ENCODE peak calls at places on chromosomes 12 and 14, in nine cellular contexts. One of them, this sample, is unnamed.
A peak's percentile ranks its signal among the peaks of the same experiment; 100 is the strongest.

GRCh38 chr12:26428420-26428819 is 233.0 kb downstream of the SSPN start:
- DNase-seq in GM23248: peak; percentile 41
- DNase-seq in testis: no peak
- DNase-seq in ovary: no peak
- DNase-seq in psoas muscle: no peak
- DNase-seq in cardiac muscle cell: no peak
- DNase-seq in WERI-Rb-1: no peak
- DNase-seq in hepatocyte: no peak
- DNase-seq in aorta: no peak
- DNase-seq in this sample: no peak

GRCh38 chr12:112503521-112503920 is 84.8 kb downstream of the PTPN11 start:
- DNase-seq in hepatocyte: no peak
- DNase-seq in ovary: no peak
- DNase-seq in WERI-Rb-1: no peak
- DNase-seq in psoas muscle: peak; percentile 17
- DNase-seq in cardiac muscle cell: no peak
- DNase-seq in GM23248: no peak
- DNase-seq in testis: no peak
- DNase-seq in aorta: no peak
- DNase-seq in this sample: no peak

GRCh38 chr12:95582230-95583058 is 31.2 kb upstream of the USP44 start:
- DNase-seq in cardiac muscle cell: peak; percentile 41
- DNase-seq in psoas muscle: no peak
- DNase-seq in WERI-Rb-1: no peak
- DNase-seq in aorta: no peak
- DNase-seq in GM23248: peak; percentile 73
- DNase-seq in testis: no peak
- DNase-seq in hepatocyte: peak; percentile 66
- DNase-seq in ovary: no peak
- DNase-seq in this sample: no peak

GRCh38 chr14:54537651-54538050 is 27.9 kb downstream of the CGRRF1 start:
- DNase-seq in testis: no peak
- DNase-seq in aorta: no peak
- DNase-seq in psoas muscle: no peak
- DNase-seq in hepatocyte: peak; percentile 21
- DNase-seq in ovary: no peak
- DNase-seq in GM23248: no peak
- DNase-seq in cardiac muscle cell: no peak
- DNase-seq in WERI-Rb-1: no peak
- DNase-seq in this sample: no peak

GRCh38 chr12:62760779-62761178 is 174.2 kb downstream of the PPM1H start:
- DNase-seq in aorta: no peak
- DNase-seq in WERI-Rb-1: no peak
- DNase-seq in hepatocyte: peak; percentile 38
- DNase-seq in psoas muscle: no peak
- DNase-seq in ovary: no peak
- DNase-seq in GM23248: no peak
- DNase-seq in cardiac muscle cell: peak; percentile 19
- DNase-seq in testis: no peak
- DNase-seq in this sample: no peak

GRCh38 chr12:26331960-26332359 is 136.6 kb downstream of the SSPN start:
- DNase-seq in ovary: no peak
- DNase-seq in hepatocyte: no peak
- DNase-seq in cardiac muscle cell: no peak
- DNase-seq in psoas muscle: no peak
- DNase-seq in aorta: no peak
- DNase-seq in GM23248: no peak
- DNase-seq in testis: no peak
- DNase-seq in WERI-Rb-1: no peak
- DNase-seq in this sample: no peak

GRCh38 chr12:121598672-121599287 is 18.0 kb upstream of the KDM2B start:
- DNase-seq in hepatocyte: no peak
- DNase-seq in cardiac muscle cell: no peak
- DNase-seq in testis: no peak
- DNase-seq in aorta: no peak
- DNase-seq in ovary: no peak
- DNase-seq in GM23248: no peak
- DNase-seq in WERI-Rb-1: no peak
- DNase-seq in psoas muscle: no peak
- DNase-seq in this sample: no peak

GRCh38 chr14:51253880-51254279 is 13.8 kb downstream of the TMX1 start:
- DNase-seq in aorta: no peak
- DNase-seq in hepatocyte: no peak
- DNase-seq in ovary: no peak
- DNase-seq in GM23248: no peak
- DNase-seq in cardiac muscle cell: no peak
- DNase-seq in WERI-Rb-1: no peak
- DNase-seq in testis: no peak
- DNase-seq in psoas muscle: no peak
- DNase-seq in this sample: no peak

GRCh38 chr14:50045039-50045711 is 71.2 kb downstream of the VCPKMT start:
- DNase-seq in ovary: no peak
- DNase-seq in psoas muscle: peak; percentile 78
- DNase-seq in GM23248: peak; percentile 90
- DNase-seq in testis: peak; percentile 56
- DNase-seq in hepatocyte: peak; percentile 73
- DNase-seq in WERI-Rb-1: no peak
- DNase-seq in aorta: peak; percentile 90
- DNase-seq in cardiac muscle cell: no peak
- DNase-seq in this sample: peak; percentile 93

GRCh38 chr14:24231263-24232120 is 675 bp downstream of the NEDD8 start:
- DNase-seq in testis: no peak
- DNase-seq in GM23248: peak; percentile 31
- DNase-seq in WERI-Rb-1: no peak
- DNase-seq in ovary: no peak
- DNase-seq in cardiac muscle cell: no peak
- DNase-seq in hepatocyte: no peak
- DNase-seq in aorta: no peak
- DNase-seq in psoas muscle: no peak
- DNase-seq in this sample: no peak

GRCh38 chr12:79559591-79559990 is 131.2 kb downstream of the PAWR start:
- DNase-seq in testis: no peak
- DNase-seq in WERI-Rb-1: no peak
- DNase-seq in ovary: no peak
- DNase-seq in hepatocyte: no peak
- DNase-seq in cardiac muscle cell: no peak
- DNase-seq in GM23248: peak; percentile 15
- DNase-seq in aorta: no peak
- DNase-seq in psoas muscle: no peak
- DNase-seq in this sample: no peak

GRCh38 chr14:95500772-95501401 is 15.6 kb downstream of the SYNE3 start:
- DNase-seq in WERI-Rb-1: no peak
- DNase-seq in GM23248: peak; percentile 96
- DNase-seq in aorta: peak; percentile 89
- DNase-seq in ovary: no peak
- DNase-seq in psoas muscle: peak; percentile 79
- DNase-seq in testis: peak; percentile 60
- DNase-seq in hepatocyte: peak; percentile 61
- DNase-seq in cardiac muscle cell: no peak
- DNase-seq in this sample: peak; percentile 80

GRCh38 chr12:43289412-43289811 is 262.6 kb downstream of the ADAMTS20 start:
- DNase-seq in GM23248: peak; percentile 47
- DNase-seq in WERI-Rb-1: no peak
- DNase-seq in psoas muscle: no peak
- DNase-seq in hepatocyte: no peak
- DNase-seq in ovary: no peak
- DNase-seq in testis: no peak
- DNase-seq in cardiac muscle cell: no peak
- DNase-seq in aorta: no peak
- DNase-seq in this sample: no peak

GRCh38 chr14:57486767-57487379 is 6.8 kb downstream of the CCDC198 start:
- DNase-seq in aorta: no peak
- DNase-seq in GM23248: peak; percentile 62
- DNase-seq in ovary: no peak
- DNase-seq in WERI-Rb-1: peak; percentile 11
- DNase-seq in cardiac muscle cell: peak; percentile 58
- DNase-seq in hepatocyte: peak; percentile 63
- DNase-seq in psoas muscle: no peak
- DNase-seq in testis: peak; percentile 19
- DNase-seq in this sample: no peak

GRCh38 chr12:44459569-44459968 is 416.5 kb downstream of the NELL2 start:
- DNase-seq in aorta: no peak
- DNase-seq in ovary: no peak
- DNase-seq in cardiac muscle cell: no peak
- DNase-seq in testis: no peak
- DNase-seq in hepatocyte: no peak
- DNase-seq in GM23248: no peak
- DNase-seq in WERI-Rb-1: no peak
- DNase-seq in psoas muscle: no peak
- DNase-seq in this sample: no peak

GRCh38 chr12:16175893-16176292 is 101.6 kb downstream of the SLC15A5 start:
- DNase-seq in ovary: no peak
- DNase-seq in cardiac muscle cell: peak; percentile 45
- DNase-seq in GM23248: peak; percentile 17
- DNase-seq in aorta: no peak
- DNase-seq in hepatocyte: no peak
- DNase-seq in psoas muscle: no peak
- DNase-seq in WERI-Rb-1: no peak
- DNase-seq in testis: no peak
- DNase-seq in this sample: no peak

GRCh38 chr14:83173687-83174086 is 1640.0 kb upstream of the SEL1L start:
- DNase-seq in testis: no peak
- DNase-seq in cardiac muscle cell: no peak
- DNase-seq in hepatocyte: no peak
- DNase-seq in ovary: no peak
- DNase-seq in psoas muscle: no peak
- DNase-seq in GM23248: no peak
- DNase-seq in WERI-Rb-1: no peak
- DNase-seq in aorta: no peak
- DNase-seq in this sample: no peak

GRCh38 chr12:34105392-34105933 is 83.2 kb downstream of the ALG10 start:
- DNase-seq in aorta: peak; percentile 42
- DNase-seq in ovary: no peak
- DNase-seq in cardiac muscle cell: no peak
- DNase-seq in hepatocyte: no peak
- DNase-seq in GM23248: no peak
- DNase-seq in psoas muscle: no peak
- DNase-seq in testis: no peak
- DNase-seq in WERI-Rb-1: no peak
- DNase-seq in this sample: no peak
- H3K27me3 ChIP-seq in aorta: no peaks in the 10 kb centered on the region
- H3K27me3 ChIP-seq in ovary: no peaks in the 10 kb centered on the region
- H3K27me3 ChIP-seq in cardiac muscle cell: no peaks in the 10 kb centered on the region
- H3K27me3 ChIP-seq in hepatocyte: no peaks in the 10 kb centered on the region
- H3K27me3 ChIP-seq in GM23248: no peaks in the 10 kb centered on the region
- H3K27me3 ChIP-seq in psoas muscle: no peaks in the 10 kb centered on the region
- H3K27me3 ChIP-seq in testis: no peaks in the 10 kb centered on the region
- H3K27me3 ChIP-seq in WERI-Rb-1: peaks cover 45% of the 10 kb centered on the region
- H3K27me3 ChIP-seq in this sample: no peaks in the 10 kb centered on the region

DNA sequence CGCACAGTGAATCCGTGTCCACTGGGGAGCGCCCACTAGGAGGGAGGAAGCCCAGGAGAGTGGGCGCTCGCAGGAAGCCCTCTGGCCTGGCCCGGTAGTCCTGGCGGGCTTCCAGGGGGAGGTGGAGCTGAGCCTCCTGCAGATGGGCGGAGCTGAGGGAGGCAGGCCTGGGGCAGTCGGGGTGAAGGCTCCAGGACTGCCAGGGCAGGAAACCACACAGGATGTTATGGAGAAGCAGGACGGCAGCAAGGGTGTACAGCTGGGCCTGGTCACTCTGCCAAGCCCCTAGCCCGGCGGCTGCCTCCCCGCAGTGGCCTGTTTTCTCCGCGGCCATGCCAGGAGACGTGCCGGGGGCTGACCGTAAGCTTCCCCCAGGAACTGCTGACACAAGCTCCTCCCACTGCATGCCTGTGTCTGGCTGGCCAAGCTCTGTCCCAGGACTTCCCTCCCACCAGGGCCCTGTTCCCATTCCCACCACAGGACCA is 143.5 kb upstream of the C14orf180 start:
- DNase-seq in ovary: peak; percentile 87
- DNase-seq in cardiac muscle cell: peak; percentile 40
- DNase-seq in WERI-Rb-1: no peak
- DNase-seq in psoas muscle: peak; percentile 70
- DNase-seq in GM23248: peak; percentile 12
- DNase-seq in testis: peak; percentile 68
- DNase-seq in aorta: peak; percentile 82
- DNase-seq in hepatocyte: peak; percentile 49
- DNase-seq in this sample: peak; percentile 63
- H3K27ac ChIP-seq in ovary: peak overlapping the region; percentile 73
- H3K27ac ChIP-seq in cardiac muscle cell: no peak overlapping the region
- H3K27ac ChIP-seq in WERI-Rb-1: no peak overlapping the region
- H3K27ac ChIP-seq in psoas muscle: no peak overlapping the region
- H3K27ac ChIP-seq in GM23248: no peak overlapping the region
- H3K27ac ChIP-seq in testis: peak overlapping the region; percentile 50
- H3K27ac ChIP-seq in aorta: no peak overlapping the region
- H3K27ac ChIP-seq in hepatocyte: no peak overlapping the region
- H3K27ac ChIP-seq in this sample: peak overlapping the region; percentile 66

GRCh38 chr12:22046090-22046967 is at the start of gene CMAS:
- DNase-seq in aorta: peak; percentile 93
- DNase-seq in cardiac muscle cell: peak; percentile 87
- DNase-seq in GM23248: peak; percentile 83
- DNase-seq in psoas muscle: peak; percentile 81
- DNase-seq in ovary: peak; percentile 87
- DNase-seq in WERI-Rb-1: peak; percentile 84
- DNase-seq in hepatocyte: peak; percentile 89
- DNase-seq in testis: peak; percentile 88
- DNase-seq in this sample: peak; percentile 87

GRCh38 chr12:22043943-22044342 is 2.1 kb upstream of the CMAS start:
- DNase-seq in testis: no peak
- DNase-seq in hepatocyte: no peak
- DNase-seq in GM23248: no peak
- DNase-seq in psoas muscle: no peak
- DNase-seq in ovary: no peak
- DNase-seq in WERI-Rb-1: peak; percentile 23
- DNase-seq in aorta: no peak
- DNase-seq in cardiac muscle cell: no peak
- DNase-seq in this sample: no peak

GRCh38 chr12:22039361-22039760 is 6.7 kb upstream of the CMAS start:
- DNase-seq in GM23248: no peak
- DNase-seq in testis: peak; percentile 65
- DNase-seq in ovary: no peak
- DNase-seq in hepatocyte: no peak
- DNase-seq in WERI-Rb-1: no peak
- DNase-seq in psoas muscle: no peak
- DNase-seq in aorta: no peak
- DNase-seq in cardiac muscle cell: no peak
- DNase-seq in this sample: no peak

GRCh38 chr12:22046968-22047390 is 961 bp downstream of the CMAS start:
- DNase-seq in WERI-Rb-1: no peak
- DNase-seq in ovary: no peak
- DNase-seq in aorta: no peak
- DNase-seq in testis: no peak
- DNase-seq in cardiac muscle cell: no peak
- DNase-seq in hepatocyte: no peak
- DNase-seq in GM23248: peak; percentile 44
- DNase-seq in psoas muscle: no peak
- DNase-seq in this sample: no peak

GRCh38 chr12:22042981-22043669 is 2.9 kb upstream of the CMAS start:
- DNase-seq in cardiac muscle cell: no peak
- DNase-seq in psoas muscle: no peak
- DNase-seq in ovary: no peak
- DNase-seq in WERI-Rb-1: no peak
- DNase-seq in aorta: no peak
- DNase-seq in GM23248: peak; percentile 91
- DNase-seq in testis: no peak
- DNase-seq in hepatocyte: no peak
- DNase-seq in this sample: peak; percentile 21
- H3K4me3 ChIP-seq in cardiac muscle cell: no peak overlapping the region
- H3K4me3 ChIP-seq in psoas muscle: no peak overlapping the region
- H3K4me3 ChIP-seq in ovary: no peak overlapping the region
- H3K4me3 ChIP-seq in WERI-Rb-1: no peak overlapping the region
- H3K4me3 ChIP-seq in aorta: no peak overlapping the region
- H3K4me3 ChIP-seq in GM23248: no peak overlapping the region
- H3K4me3 ChIP-seq in testis: no peak overlapping the region
- H3K4me3 ChIP-seq in hepatocyte: no peak overlapping the region
- H3K4me3 ChIP-seq in this sample: no peak overlapping the region

GRCh38 chr12:132397934-132398385 is 68.6 kb upstream of the GALNT9 start:
- DNase-seq in aorta: no peak
- DNase-seq in testis: no peak
- DNase-seq in hepatocyte: no peak
- DNase-seq in GM23248: no peak
- DNase-seq in psoas muscle: no peak
- DNase-seq in ovary: no peak
- DNase-seq in WERI-Rb-1: peak; percentile 4
- DNase-seq in cardiac muscle cell: no peak
- DNase-seq in this sample: no peak
- H3K27me3 ChIP-seq in aorta: no peaks in the 10 kb centered on the region
- H3K27me3 ChIP-seq in testis: no peaks in the 10 kb centered on the region
- H3K27me3 ChIP-seq in hepatocyte: peaks cover 39% of the 10 kb centered on the region
- H3K27me3 ChIP-seq in GM23248: peaks cover 10% of the 10 kb centered on the region
- H3K27me3 ChIP-seq in psoas muscle: no peaks in the 10 kb centered on the region
- H3K27me3 ChIP-seq in ovary: no peaks in the 10 kb centered on the region
- H3K27me3 ChIP-seq in WERI-Rb-1: no peaks in the 10 kb centered on the region
- H3K27me3 ChIP-seq in cardiac muscle cell: peaks cover 45% of the 10 kb centered on the region
- H3K27me3 ChIP-seq in this sample: peaks cover 43% of the 10 kb centered on the region